ENCODE peak calls at places on chromosomes 3 and 15, in ten cellular contexts. M is fibroblast of lung; S is neuronal stem cell; K is cardiac muscle cell; X is AG09309; H is A549; L is CD8-positive, alpha-beta memory T cell; C is left ventricle myocardium inferior; W is astrocyte of the spinal cord; Q is HCT116. F is an unnamed sample.

GRCh38 chr3:46578973-46579755 is 13.1 kb upstream of the LRRC2 start:
- DNase-seq in K (no peak), S (no peak), M (no peak), L (no peak), C (no peak), H (no peak), X (no peak), Q (no peak), W (no peak), F (peak)

GRCh38 chr15:57555270-57555669 is 36.4 kb upstream of the MYZAP start:
- DNase-seq in S (no peak), H (no peak), W (no peak), X (no peak), C (no peak), K (no peak), M (peak), L (no peak), Q (no peak), F (no peak)

GRCh38 chr15:73781038-73781925 is 28.1 kb upstream of the INSYN1 start:
- DNase-seq in H (peak), S (no peak), K (peak), W (no peak), M (peak), Q (no peak), X (no peak), C (no peak), L (no peak), F (no peak)

GRCh38 chr3:38996193-38996592 is 55.6 kb downstream of the SCN11A start:
- DNase-seq in X (no peak), L (no peak), C (no peak), K (no peak), S (no peak), M (no peak), Q (no peak), W (no peak), H (no peak), F (no peak)

GRCh38 chr3:129249284-129250065 is at the start of gene COPG1:
- DNase-seq in W (peak), M (peak), C (peak), H (peak), L (peak), S (peak), Q (peak), K (peak), X (peak), F (peak)

GRCh38 chr3:195129644-195130492 is 141.1 kb downstream of the XXYLT1 start:
- DNase-seq in H (no peak), X (no peak), K (no peak), Q (no peak), W (peak), M (peak), C (no peak), L (no peak), S (no peak), F (no peak)

GRCh38 chr3:108554233-108554632 is 35.0 kb downstream of the CIP2A start:
- DNase-seq in S (no peak), H (no peak), M (no peak), C (no peak), W (peak), K (no peak), Q (no peak), X (no peak), L (no peak), F (no peak)

GRCh38 chr3:87367752-87368151 is 91.4 kb upstream of the POU1F1 start:
- DNase-seq in H (no peak), S (no peak), X (no peak), C (no peak), L (no peak), M (peak), Q (no peak), W (no peak), K (no peak), F (peak)

GRCh38 chr3:87478716-87479115 is 202.3 kb upstream of the POU1F1 start:
- DNase-seq in Q (no peak), M (no peak), W (no peak), S (no peak), L (no peak), C (no peak), X (no peak), H (no peak), K (no peak), F (no peak)

GRCh38 chr15:85897818-85898717 is 103.3 kb upstream of the KLHL25 start:
- DNase-seq in M (no peak), X (no peak), K (no peak), W (no peak), H (no peak), L (no peak), Q (no peak), S (no peak), C (no peak), F (no peak)

GRCh38 chr15:90845201-90845949 is 23.0 kb upstream of the FURIN start:
- DNase-seq in K (no peak), Q (no peak), L (no peak), S (no peak), C (no peak), X (peak), H (peak), M (peak), W (peak), F (no peak)

GRCh38 chr3:146375214-146375613 is 94.1 kb downstream of the PLSCR2 start:
- DNase-seq in H (no peak), L (no peak), S (no peak), M (peak), X (no peak), W (peak), C (no peak), K (no peak), Q (no peak), F (no peak)

GRCh38 chr15:81937189-81937588 is 108.6 kb downstream of the MEX3B start:
- DNase-seq in L (no peak), X (no peak), K (no peak), C (no peak), Q (no peak), H (no peak), W (no peak), M (no peak), S (no peak), F (no peak)

GRCh38 chr3:13543251-13543650 is 5.7 kb upstream of the FBLN2 start:
- DNase-seq in H (peak), M (peak), L (no peak), Q (no peak), C (peak), W (peak), X (peak), S (no peak), K (no peak), F (no peak)

GRCh38 chr3:52244061-52244628 is 1.4 kb upstream of the PPM1M start:
- DNase-seq in S (no peak), Q (no peak), W (no peak), L (no peak), X (no peak), K (no peak), C (peak), M (peak), H (no peak), F (no peak)

GRCh38 chr15:32730677-32731654 is 13.2 kb downstream of the GREM1 start:
- DNase-seq in H (no peak), L (no peak), M (peak), S (peak), K (peak), X (no peak), W (peak), C (no peak), Q (peak), F (no peak)

GRCh38 chr3:38004415-38005075 is 14.0 kb downstream of the VILL start:
- DNase-seq in H (peak), W (peak), C (peak), M (peak), L (peak), S (no peak), K (peak), X (no peak), Q (peak), F (no peak)

GRCh38 chr15:33975023-33975565 is 6.8 kb downstream of the CHRM5 start:
- DNase-seq in S (no peak), W (no peak), K (no peak), X (no peak), H (no peak), Q (no peak), M (no peak), L (no peak), C (no peak), F (no peak)

DNA sequence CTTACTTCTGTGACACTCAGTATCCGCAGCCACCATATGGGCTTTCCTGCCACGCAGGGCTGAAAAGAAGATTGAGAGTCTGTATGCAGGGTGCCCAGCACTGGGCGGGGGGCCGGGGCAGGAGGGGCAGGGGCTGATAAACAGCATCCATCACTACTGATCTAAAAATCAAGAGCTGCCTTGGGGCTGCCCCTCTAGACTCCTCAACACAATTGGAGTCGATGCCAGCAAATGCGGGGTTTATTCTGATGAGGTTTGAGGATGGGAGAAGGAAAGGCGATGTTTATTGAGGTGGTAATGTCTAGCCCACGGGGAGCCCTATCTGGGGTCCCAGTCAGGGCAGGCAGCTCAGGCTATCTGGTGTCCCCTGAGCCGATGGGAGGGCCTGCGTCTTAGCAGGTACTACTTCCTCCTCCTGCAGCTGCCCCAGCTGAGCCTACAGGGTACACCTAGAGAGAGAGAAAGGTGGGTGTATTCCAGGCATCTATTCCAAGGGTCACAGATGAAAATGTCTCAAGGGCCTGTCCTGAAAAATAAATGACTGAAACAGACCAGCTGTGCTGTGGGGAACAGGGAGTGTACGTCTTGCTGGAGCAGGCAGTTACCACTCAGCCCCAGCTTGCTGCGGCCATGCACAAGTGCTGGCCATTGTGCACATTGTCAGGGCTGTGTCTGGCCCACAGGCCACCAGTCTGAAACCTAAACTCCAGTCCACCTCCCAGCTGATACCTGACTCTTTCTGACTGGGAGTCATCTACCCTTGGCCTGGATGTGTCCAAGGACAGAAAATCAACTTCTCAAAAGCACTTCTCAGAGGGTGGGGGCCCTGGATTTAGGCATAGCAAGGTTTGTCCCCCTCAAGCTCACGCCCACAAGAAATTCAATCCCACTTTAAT is 19.5 kb downstream of the ISG20 start:
- DNase-seq in M (no peak), Q (no peak), H (no peak), X (no peak), L (no peak), C (no peak), K (no peak), S (no peak), W (no peak), F (no peak)
- H3K4me3 ChIP-seq in M (no peak), Q (no peak), H (no peak), X (no peak), L (no peak), C (no peak), K (no peak), S (no peak), W (no peak), F (no peak)

GRCh38 chr15:89666147-89666857 is 11.0 kb upstream of the KIF7 start:
- DNase-seq in S (no peak), H (no peak), C (no peak), K (peak), X (no peak), Q (no peak), M (no peak), L (no peak), W (no peak), F (no peak)
- H3K4me3 ChIP-seq in S (no peak), H (no peak), C (peak), K (no peak), X (peak), Q (no peak), M (peak), L (no peak), W (no peak), F (no peak)

GRCh38 chr15:42456539-42456938 is 34.4 kb downstream of the ZNF106 start:
- DNase-seq in W (no peak), M (peak), C (no peak), Q (no peak), X (no peak), K (no peak), S (no peak), L (no peak), H (no peak), F (no peak)
- H3K4me3 ChIP-seq in W (peak), M (peak), C (peak), Q (no peak), X (no peak), K (no peak), S (no peak), L (no peak), H (no peak), F (no peak)

GRCh38 chr15:84656972-84657371 is 1.0 kb downstream of the NMB start:
- DNase-seq in C (no peak), L (no peak), W (no peak), K (no peak), M (no peak), Q (no peak), S (no peak), H (no peak), X (no peak), F (no peak)

GRCh38 chr15:84657748-84658079 is 285 bp downstream of the NMB start:
- DNase-seq in S (no peak), H (no peak), K (no peak), L (no peak), W (no peak), Q (no peak), M (no peak), C (no peak), X (no peak), F (no peak)

GRCh38 chr15:84658080-84658787 is at the start of gene NMB:
- DNase-seq in H (peak), C (peak), K (peak), M (peak), L (peak), W (peak), X (peak), Q (peak), S (peak), F (no peak)

GRCh38 chr15:84659904-84660781 is 2.1 kb upstream of the NMB start:
- DNase-seq in L (no peak), K (peak), M (no peak), X (no peak), W (no peak), H (no peak), Q (no peak), C (no peak), S (no peak), F (no peak)

GRCh38 chr15:84658788-84659411 is 901 bp upstream of the NMB start:
- DNase-seq in K (no peak), Q (no peak), M (no peak), W (no peak), H (no peak), S (no peak), X (no peak), C (no peak), L (no peak), F (no peak)
- H3K4me3 ChIP-seq in K (no peak), Q (peak), M (peak), W (no peak), H (peak), S (peak), X (peak), C (peak), L (peak), F (peak)

GRCh38 chr3:123774474-123774873 is 109.7 kb downstream of the MYLK start:
- DNase-seq in L (no peak), Q (no peak), X (no peak), W (no peak), H (no peak), M (no peak), S (no peak), K (no peak), C (no peak), F (no peak)
- H3K4me3 ChIP-seq in L (no peak), Q (no peak), X (no peak), W (no peak), H (no peak), M (no peak), S (no peak), K (no peak), C (no peak), F (no peak)